ENCODE peak calls at places on chromosomes 2 and 18, in five cellular contexts. One of them, this sample, is unnamed.

GRCh38 chr2:95670167-95670566 is 78.4 kb downstream of the TRIM43 start:
- DNase-seq in heart right ventricle: no peak
- DNase-seq in endodermal cell: no peak
- DNase-seq in AG04450: no peak
- DNase-seq in ovary: no peak
- DNase-seq in this sample: no peak

GRCh38 chr2:9660154-9660553 is 29.4 kb upstream of the YWHAQ start:
- DNase-seq in AG04450: no peak
- DNase-seq in endodermal cell: no peak
- DNase-seq in heart right ventricle: no peak
- DNase-seq in ovary: no peak
- DNase-seq in this sample: no peak

GRCh38 chr2:96150791-96151594 is 5.8 kb upstream of the DUSP2 start:
- DNase-seq in heart right ventricle: no peak
- DNase-seq in ovary: no peak
- DNase-seq in AG04450: no peak
- DNase-seq in endodermal cell: no peak
- DNase-seq in this sample: no peak

GRCh38 chr18:8747440-8747937 is 42.1 kb downstream of the MTCL1 start:
- DNase-seq in ovary: no peak
- DNase-seq in AG04450: peak
- DNase-seq in endodermal cell: no peak
- DNase-seq in heart right ventricle: no peak
- DNase-seq in this sample: no peak

GRCh38 chr2:67137699-67138098 is 259.4 kb upstream of the ETAA1 start:
- DNase-seq in AG04450: no peak
- DNase-seq in ovary: no peak
- DNase-seq in endodermal cell: no peak
- DNase-seq in heart right ventricle: no peak
- DNase-seq in this sample: no peak

GRCh38 chr2:88003074-88003755 is 13.1 kb downstream of the RNU2-63P start:
- DNase-seq in endodermal cell: peak
- DNase-seq in ovary: peak
- DNase-seq in heart right ventricle: peak
- DNase-seq in AG04450: no peak
- DNase-seq in this sample: no peak

GRCh38 chr2:130798472-130799221 is 38.1 kb upstream of the ARHGEF4 start:
- DNase-seq in AG04450: no peak
- DNase-seq in endodermal cell: peak
- DNase-seq in ovary: peak
- DNase-seq in heart right ventricle: peak
- DNase-seq in this sample: no peak

GRCh38 chr2:206457188-206457634 is 13.9 kb downstream of the ADAM23 start:
- DNase-seq in ovary: no peak
- DNase-seq in AG04450: no peak
- DNase-seq in endodermal cell: no peak
- DNase-seq in heart right ventricle: no peak
- DNase-seq in this sample: no peak

GRCh38 chr18:62341423-62341920 is 16.4 kb downstream of the TNFRSF11A start:
- DNase-seq in heart right ventricle: no peak
- DNase-seq in AG04450: no peak
- DNase-seq in ovary: no peak
- DNase-seq in endodermal cell: no peak
- DNase-seq in this sample: no peak

GRCh38 chr2:187155472-187155871 is 292.6 kb downstream of the CALCRL start:
- DNase-seq in heart right ventricle: no peak
- DNase-seq in AG04450: no peak
- DNase-seq in ovary: no peak
- DNase-seq in endodermal cell: no peak
- DNase-seq in this sample: no peak

GRCh38 chr2:11590193-11590592 is 56.3 kb downstream of the GREB1 start:
- DNase-seq in endodermal cell: no peak
- DNase-seq in heart right ventricle: no peak
- DNase-seq in ovary: peak
- DNase-seq in AG04450: no peak
- DNase-seq in this sample: no peak

GRCh38 chr2:19667085-19667484 is 234.7 kb downstream of the TTC32 start:
- DNase-seq in heart right ventricle: no peak
- DNase-seq in endodermal cell: no peak
- DNase-seq in ovary: no peak
- DNase-seq in AG04450: peak
- DNase-seq in this sample: no peak

GRCh38 chr2:60808330-60808801 is 52.3 kb downstream of the PAPOLG start:
- DNase-seq in AG04450: no peak
- DNase-seq in ovary: no peak
- DNase-seq in heart right ventricle: no peak
- DNase-seq in endodermal cell: peak
- DNase-seq in this sample: peak

GRCh38 chr2:6167592-6168138 is 475.5 kb downstream of the SOX11 start:
- DNase-seq in AG04450: no peak
- DNase-seq in ovary: no peak
- DNase-seq in endodermal cell: no peak
- DNase-seq in heart right ventricle: no peak
- DNase-seq in this sample: no peak

GRCh38 chr2:121232626-121233265 is 52.3 kb downstream of the TFCP2L1 start:
- DNase-seq in heart right ventricle: no peak
- DNase-seq in AG04450: no peak
- DNase-seq in endodermal cell: no peak
- DNase-seq in ovary: no peak
- DNase-seq in this sample: no peak

GRCh38 chr2:241300000-241300399 is 15.5 kb downstream of the HDLBP start:
- DNase-seq in heart right ventricle: no peak
- DNase-seq in endodermal cell: no peak
- DNase-seq in ovary: no peak
- DNase-seq in AG04450: no peak
- DNase-seq in this sample: peak

GRCh38 chr18:37710731-37711130 is 145.1 kb upstream of the CELF4 start:
- DNase-seq in heart right ventricle: no peak
- DNase-seq in AG04450: no peak
- DNase-seq in ovary: no peak
- DNase-seq in endodermal cell: no peak
- DNase-seq in this sample: no peak

GRCh38 chr18:57771183-57771582 is 31.9 kb downstream of the ATP8B1 start:
- DNase-seq in heart right ventricle: no peak
- DNase-seq in AG04450: no peak
- DNase-seq in endodermal cell: no peak
- DNase-seq in ovary: no peak
- DNase-seq in this sample: no peak

GRCh38 chr2:223469270-223470057 is 132.7 kb downstream of the SCG2 start:
- DNase-seq in AG04450: peak
- DNase-seq in heart right ventricle: peak
- DNase-seq in ovary: no peak
- DNase-seq in endodermal cell: no peak
- DNase-seq in this sample: peak

GRCh38 chr2:239729681-239730566 is 295.2 kb downstream of the NDUFA10 start:
- DNase-seq in ovary: no peak
- DNase-seq in heart right ventricle: no peak
- DNase-seq in endodermal cell: no peak
- DNase-seq in AG04450: no peak
- DNase-seq in this sample: no peak

GRCh38 chr2:196369967-196370366 is 198.6 kb upstream of the STK17B start:
- DNase-seq in AG04450: no peak
- DNase-seq in heart right ventricle: no peak
- DNase-seq in ovary: no peak
- DNase-seq in endodermal cell: no peak
- DNase-seq in this sample: no peak

GRCh38 chr2:36356199-36356989 is 816 bp downstream of the CRIM1 start:
- DNase-seq in ovary: peak
- DNase-seq in AG04450: no peak
- DNase-seq in endodermal cell: peak
- DNase-seq in heart right ventricle: peak
- DNase-seq in this sample: peak

GRCh38 chr18:3984163-3984757 is 470.8 kb downstream of the DLGAP1 start:
- DNase-seq in ovary: no peak
- DNase-seq in endodermal cell: no peak
- DNase-seq in heart right ventricle: no peak
- DNase-seq in AG04450: no peak
- DNase-seq in this sample: no peak

GRCh38 chr2:223669453-223670225 is 67.5 kb upstream of the SCG2 start:
- DNase-seq in ovary: no peak
- DNase-seq in heart right ventricle: no peak
- DNase-seq in AG04450: no peak
- DNase-seq in endodermal cell: no peak
- DNase-seq in this sample: no peak

GRCh38 chr2:84482588-84482987 is 23.5 kb upstream of the SUCLG1 start:
- DNase-seq in AG04450: no peak
- DNase-seq in endodermal cell: no peak
- DNase-seq in ovary: no peak
- DNase-seq in heart right ventricle: no peak
- DNase-seq in this sample: no peak

GRCh38 chr2:230904856-230905447 is 20.1 kb downstream of the GPR55 start:
- DNase-seq in ovary: no peak
- DNase-seq in heart right ventricle: no peak
- DNase-seq in AG04450: no peak
- DNase-seq in endodermal cell: no peak
- DNase-seq in this sample: no peak

GRCh38 chr18:72811047-72811446 is 56.7 kb downstream of the NETO1 start:
- DNase-seq in AG04450: no peak
- DNase-seq in endodermal cell: no peak
- DNase-seq in heart right ventricle: no peak
- DNase-seq in ovary: no peak
- DNase-seq in this sample: no peak

GRCh38 chr2:126655500-126656310 is at the start of gene GYPC:
- DNase-seq in endodermal cell: peak
- DNase-seq in heart right ventricle: peak
- DNase-seq in AG04450: peak
- DNase-seq in ovary: peak
- DNase-seq in this sample: no peak

GRCh38 chr2:46187112-46187618 is 110.0 kb upstream of the EPAS1 start:
- DNase-seq in heart right ventricle: no peak
- DNase-seq in ovary: peak
- DNase-seq in AG04450: peak
- DNase-seq in endodermal cell: peak
- DNase-seq in this sample: no peak

GRCh38 chr2:121803503-121803902 is 48.1 kb downstream of the TSN start:
- DNase-seq in heart right ventricle: no peak
- DNase-seq in AG04450: no peak
- DNase-seq in endodermal cell: no peak
- DNase-seq in ovary: no peak
- DNase-seq in this sample: no peak

GRCh38 chr2:192741889-192742288 is 547.2 kb upstream of the TMEFF2 start:
- DNase-seq in AG04450: no peak
- DNase-seq in heart right ventricle: no peak
- DNase-seq in endodermal cell: peak
- DNase-seq in ovary: no peak
- DNase-seq in this sample: no peak
- TF ChIP-seq CTCF in AG04450: no peak
- TF ChIP-seq CTCF in heart right ventricle: no peak
- TF ChIP-seq CTCF in endodermal cell: peak
- TF ChIP-seq CTCF in ovary: no peak
- TF ChIP-seq CTCF in this sample: peak

DNA sequence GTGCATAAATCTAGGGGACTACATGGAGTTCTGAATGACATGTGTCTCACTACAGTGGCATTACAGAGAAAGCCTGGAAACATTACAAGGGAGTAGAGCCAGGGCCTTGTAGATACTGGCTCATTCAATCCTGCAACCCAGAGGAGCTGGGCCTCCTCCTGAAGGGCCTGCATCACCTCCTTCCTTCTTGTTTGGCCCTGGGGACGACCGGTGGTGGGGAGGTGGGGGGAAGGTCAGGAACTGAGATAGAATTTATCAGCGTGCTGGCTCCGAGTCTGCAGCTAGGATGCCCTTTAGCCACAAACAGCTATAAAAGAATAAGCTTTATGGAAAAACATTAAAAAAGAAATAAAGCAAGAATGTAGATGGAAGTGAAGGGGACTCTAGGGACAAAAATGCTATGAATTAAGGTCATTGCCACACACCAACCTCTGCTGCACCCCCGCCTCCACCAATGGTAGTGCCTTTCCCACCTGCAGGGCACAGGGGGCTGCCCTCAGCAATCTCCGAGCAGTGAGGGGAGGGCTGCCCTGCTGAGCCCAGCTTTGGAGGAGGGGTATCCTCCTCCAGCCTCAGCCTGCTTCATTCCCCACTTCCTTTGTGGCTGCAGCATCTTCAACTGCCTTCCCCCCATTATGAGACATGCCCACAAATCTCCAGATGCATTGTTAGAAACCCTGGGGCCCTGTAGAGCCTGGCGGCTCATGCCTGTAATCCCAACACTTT is 149.0 kb downstream of the MSH2 start:
- DNase-seq in ovary: no peak
- DNase-seq in heart right ventricle: no peak
- DNase-seq in AG04450: no peak
- DNase-seq in endodermal cell: no peak
- DNase-seq in this sample: no peak
- H3K27ac ChIP-seq in ovary: no peak
- H3K27ac ChIP-seq in heart right ventricle: no peak
- H3K27ac ChIP-seq in AG04450: no peak
- H3K27ac ChIP-seq in endodermal cell: no peak
- H3K27ac ChIP-seq in this sample: no peak

DNA sequence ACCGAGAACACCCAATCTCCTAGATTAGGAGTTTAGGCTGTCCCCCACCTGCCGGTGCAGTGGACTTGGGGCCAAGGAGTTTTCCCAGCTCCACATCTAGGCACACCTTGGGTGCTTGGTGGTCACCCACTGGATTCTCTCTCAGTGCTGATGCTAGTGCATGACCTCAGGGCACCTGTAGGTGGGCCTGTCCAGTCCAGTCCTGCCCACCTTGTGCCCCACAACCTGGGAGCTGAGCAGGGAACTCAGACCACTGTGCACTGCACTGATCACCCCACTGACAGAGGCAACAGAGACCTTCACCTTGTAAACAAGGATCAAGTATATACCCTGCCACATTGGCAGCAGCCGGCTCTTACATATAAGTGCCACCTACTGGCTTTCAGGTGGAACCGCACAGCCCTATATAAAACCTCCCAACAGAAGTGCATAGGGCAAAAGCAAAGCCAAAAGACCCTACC is 12.7 kb upstream of the CDH19 start:
- DNase-seq in endodermal cell: peak
- DNase-seq in heart right ventricle: no peak
- DNase-seq in AG04450: no peak
- DNase-seq in ovary: no peak
- DNase-seq in this sample: no peak
- TF ChIP-seq CTCF in endodermal cell: peak
- TF ChIP-seq CTCF in heart right ventricle: no peak
- TF ChIP-seq CTCF in AG04450: no peak
- TF ChIP-seq CTCF in ovary: no peak
- TF ChIP-seq CTCF in this sample: peak

GRCh38 chr2:69693472-69694450 is 48.2 kb upstream of the ANXA4 start:
- DNase-seq in endodermal cell: no peak
- DNase-seq in heart right ventricle: peak
- DNase-seq in ovary: no peak
- DNase-seq in AG04450: no peak
- DNase-seq in this sample: no peak

GRCh38 chr2:69695850-69696216 is 46.1 kb upstream of the ANXA4 start:
- DNase-seq in ovary: no peak
- DNase-seq in heart right ventricle: no peak
- DNase-seq in endodermal cell: no peak
- DNase-seq in AG04450: no peak
- DNase-seq in this sample: no peak

GRCh38 chr2:69693059-69693458 is 48.9 kb upstream of the ANXA4 start:
- DNase-seq in endodermal cell: no peak
- DNase-seq in heart right ventricle: no peak
- DNase-seq in AG04450: no peak
- DNase-seq in ovary: no peak
- DNase-seq in this sample: no peak

GRCh38 chr2:69692424-69692823 is 48.9 kb upstream of the AAK1 start:
- DNase-seq in ovary: no peak
- DNase-seq in endodermal cell: no peak
- DNase-seq in heart right ventricle: no peak
- DNase-seq in AG04450: no peak
- DNase-seq in this sample: no peak

GRCh38 chr2:69694894-69695849 is 46.8 kb upstream of the ANXA4 start:
- DNase-seq in ovary: no peak
- DNase-seq in heart right ventricle: no peak
- DNase-seq in AG04450: no peak
- DNase-seq in endodermal cell: no peak
- DNase-seq in this sample: no peak
- H3K27ac ChIP-seq in ovary: no peak
- H3K27ac ChIP-seq in heart right ventricle: no peak
- H3K27ac ChIP-seq in AG04450: peak
- H3K27ac ChIP-seq in endodermal cell: no peak
- H3K27ac ChIP-seq in this sample: no peak